ENCODE peak calls at places on chromosomes 3 and 15, in four cellular contexts. One of them, this sample, is unnamed. For H3K79me2 and H3K27me3, the result is how much of the 10 kb centered on the place peaks cover.

GRCh38 chr15:83092309-83092976 is 15.0 kb upstream of the TM6SF1 start:
- DNase-seq in PC-3: peak
- DNase-seq in GM23338: no peak
- DNase-seq in SK-N-SH: no peak
- DNase-seq in this sample: peak

GRCh38 chr15:79943820-79944219 is 27.2 kb downstream of the BCL2A1 start:
- DNase-seq in SK-N-SH: no peak
- DNase-seq in PC-3: no peak
- DNase-seq in GM23338: no peak
- DNase-seq in this sample: peak

GRCh38 chr15:85625856-85626255 is 168.9 kb downstream of the KLHL25 start:
- DNase-seq in SK-N-SH: no peak
- DNase-seq in PC-3: no peak
- DNase-seq in GM23338: no peak
- DNase-seq in this sample: peak

GRCh38 chr3:48430359-48431101 is 644 bp upstream of the PLXNB1 start:
- DNase-seq in PC-3: peak
- DNase-seq in GM23338: no peak
- DNase-seq in SK-N-SH: no peak
- DNase-seq in this sample: peak

GRCh38 chr3:159499031-159499793 is 489.4 kb upstream of the IL12A start:
- DNase-seq in PC-3: peak
- DNase-seq in SK-N-SH: no peak
- DNase-seq in GM23338: no peak
- DNase-seq in this sample: no peak

GRCh38 chr3:186070123-186070522 is 38.8 kb downstream of the ETV5 start:
- DNase-seq in SK-N-SH: no peak
- DNase-seq in GM23338: no peak
- DNase-seq in PC-3: no peak
- DNase-seq in this sample: no peak

GRCh38 chr15:24772709-24773373 is 97.3 kb downstream of the NPAP1 start:
- DNase-seq in PC-3: peak
- DNase-seq in GM23338: peak
- DNase-seq in SK-N-SH: peak
- DNase-seq in this sample: peak

GRCh38 chr15:60916674-60917468 is 312.2 kb downstream of the RORA start:
- DNase-seq in GM23338: peak
- DNase-seq in SK-N-SH: peak
- DNase-seq in PC-3: peak
- DNase-seq in this sample: peak

GRCh38 chr15:98333206-98333605 is 315.1 kb upstream of the IGF1R start:
- DNase-seq in PC-3: no peak
- DNase-seq in GM23338: no peak
- DNase-seq in SK-N-SH: no peak
- DNase-seq in this sample: no peak

GRCh38 chr3:24830230-24831152 is 335.8 kb upstream of the THRB start:
- DNase-seq in GM23338: peak
- DNase-seq in PC-3: no peak
- DNase-seq in SK-N-SH: peak
- DNase-seq in this sample: no peak

GRCh38 chr3:69058180-69058946 is 6.2 kb upstream of the TMF1 start:
- DNase-seq in PC-3: no peak
- DNase-seq in SK-N-SH: no peak
- DNase-seq in GM23338: no peak
- DNase-seq in this sample: no peak

GRCh38 chr3:85481411-85482192 is 522.8 kb downstream of the CADM2 start:
- DNase-seq in SK-N-SH: no peak
- DNase-seq in PC-3: no peak
- DNase-seq in GM23338: no peak
- DNase-seq in this sample: no peak

GRCh38 chr3:134242649-134243637 is 7.7 kb downstream of the RYK start:
- DNase-seq in SK-N-SH: no peak
- DNase-seq in GM23338: peak
- DNase-seq in PC-3: peak
- DNase-seq in this sample: peak

GRCh38 chr3:126124148-126124868 is 40.4 kb upstream of the SLC41A3 start:
- DNase-seq in GM23338: peak
- DNase-seq in PC-3: no peak
- DNase-seq in SK-N-SH: peak
- DNase-seq in this sample: no peak

GRCh38 chr3:128217702-128218475 is 64.6 kb downstream of the EEFSEC start:
- DNase-seq in GM23338: no peak
- DNase-seq in PC-3: no peak
- DNase-seq in SK-N-SH: peak
- DNase-seq in this sample: no peak

GRCh38 chr3:117146571-117146970 is 437.0 kb downstream of the TUSC7 start:
- DNase-seq in GM23338: peak
- DNase-seq in SK-N-SH: no peak
- DNase-seq in PC-3: no peak
- DNase-seq in this sample: no peak

GRCh38 chr3:116453676-116454346 is 8.5 kb upstream of the LSAMP start:
- DNase-seq in PC-3: peak
- DNase-seq in GM23338: no peak
- DNase-seq in SK-N-SH: no peak
- DNase-seq in this sample: peak

GRCh38 chr3:56851966-56852884 is 50.5 kb upstream of the ARHGEF3 start:
- DNase-seq in SK-N-SH: no peak
- DNase-seq in PC-3: peak
- DNase-seq in GM23338: no peak
- DNase-seq in this sample: peak

GRCh38 chr15:59388670-59389069 is 16.0 kb upstream of the MYO1E start:
- DNase-seq in PC-3: peak
- DNase-seq in SK-N-SH: no peak
- DNase-seq in GM23338: no peak
- DNase-seq in this sample: peak

GRCh38 chr3:156274791-156275190 is 154.4 kb downstream of the KCNAB1 start:
- DNase-seq in SK-N-SH: no peak
- DNase-seq in GM23338: no peak
- DNase-seq in PC-3: no peak
- DNase-seq in this sample: no peak

GRCh38 chr3:7271631-7272030 is 410.7 kb downstream of the GRM7 start:
- DNase-seq in PC-3: no peak
- DNase-seq in SK-N-SH: no peak
- DNase-seq in GM23338: no peak
- DNase-seq in this sample: no peak

GRCh38 chr15:101320501-101321052 is 25.5 kb upstream of the SNRPA1 start:
- DNase-seq in GM23338: peak
- DNase-seq in PC-3: no peak
- DNase-seq in SK-N-SH: no peak
- DNase-seq in this sample: peak

GRCh38 chr15:56042982-56043980 is 49.9 kb upstream of the NEDD4 start:
- DNase-seq in GM23338: peak
- DNase-seq in PC-3: no peak
- DNase-seq in SK-N-SH: no peak
- DNase-seq in this sample: no peak

GRCh38 chr3:141728355-141728892 is 9.7 kb upstream of the RNF7 start:
- DNase-seq in PC-3: no peak
- DNase-seq in SK-N-SH: no peak
- DNase-seq in GM23338: no peak
- DNase-seq in this sample: no peak

GRCh38 chr3:104244680-104245079 is 1122.0 kb upstream of the ALCAM start:
- DNase-seq in SK-N-SH: no peak
- DNase-seq in PC-3: no peak
- DNase-seq in GM23338: no peak
- DNase-seq in this sample: no peak

GRCh38 chr3:87397210-87397609 is 120.8 kb upstream of the POU1F1 start:
- DNase-seq in PC-3: peak
- DNase-seq in SK-N-SH: no peak
- DNase-seq in GM23338: no peak
- DNase-seq in this sample: no peak

GRCh38 chr3:64214697-64215018 is 10.6 kb downstream of the PRICKLE2 start:
- DNase-seq in SK-N-SH: no peak
- DNase-seq in GM23338: no peak
- DNase-seq in PC-3: no peak
- DNase-seq in this sample: peak

GRCh38 chr3:124886168-124887051 is 755 bp downstream of the ITGB5 start:
- DNase-seq in SK-N-SH: peak
- DNase-seq in PC-3: peak
- DNase-seq in GM23338: peak
- DNase-seq in this sample: peak

GRCh38 chr15:67547836-67548531 is 5.5 kb downstream of the MAP2K5 start:
- DNase-seq in SK-N-SH: no peak
- DNase-seq in PC-3: no peak
- DNase-seq in GM23338: no peak
- DNase-seq in this sample: peak

GRCh38 chr3:12675115-12675810 is 11.3 kb upstream of the RAF1 start:
- DNase-seq in GM23338: no peak
- DNase-seq in PC-3: no peak
- DNase-seq in SK-N-SH: no peak
- DNase-seq in this sample: no peak

GRCh38 chr3:182092662-182093262 is 381.0 kb downstream of the SOX2 start:
- DNase-seq in PC-3: no peak
- DNase-seq in GM23338: peak
- DNase-seq in SK-N-SH: no peak
- DNase-seq in this sample: no peak

GRCh38 chr15:29270169-29270955 is 740 bp upstream of the NSMCE3 start:
- DNase-seq in SK-N-SH: peak
- DNase-seq in PC-3: peak
- DNase-seq in GM23338: no peak
- DNase-seq in this sample: peak

GRCh38 chr3:196431193-196432136 is 762 bp downstream of the UBXN7 start:
- DNase-seq in SK-N-SH: peak
- DNase-seq in GM23338: peak
- DNase-seq in PC-3: peak
- DNase-seq in this sample: peak
- H3K79me2 ChIP-seq in SK-N-SH: half or more
- H3K79me2 ChIP-seq in GM23338: half or more
- H3K79me2 ChIP-seq in PC-3: half or more
- H3K79me2 ChIP-seq in this sample: half or more

DNA sequence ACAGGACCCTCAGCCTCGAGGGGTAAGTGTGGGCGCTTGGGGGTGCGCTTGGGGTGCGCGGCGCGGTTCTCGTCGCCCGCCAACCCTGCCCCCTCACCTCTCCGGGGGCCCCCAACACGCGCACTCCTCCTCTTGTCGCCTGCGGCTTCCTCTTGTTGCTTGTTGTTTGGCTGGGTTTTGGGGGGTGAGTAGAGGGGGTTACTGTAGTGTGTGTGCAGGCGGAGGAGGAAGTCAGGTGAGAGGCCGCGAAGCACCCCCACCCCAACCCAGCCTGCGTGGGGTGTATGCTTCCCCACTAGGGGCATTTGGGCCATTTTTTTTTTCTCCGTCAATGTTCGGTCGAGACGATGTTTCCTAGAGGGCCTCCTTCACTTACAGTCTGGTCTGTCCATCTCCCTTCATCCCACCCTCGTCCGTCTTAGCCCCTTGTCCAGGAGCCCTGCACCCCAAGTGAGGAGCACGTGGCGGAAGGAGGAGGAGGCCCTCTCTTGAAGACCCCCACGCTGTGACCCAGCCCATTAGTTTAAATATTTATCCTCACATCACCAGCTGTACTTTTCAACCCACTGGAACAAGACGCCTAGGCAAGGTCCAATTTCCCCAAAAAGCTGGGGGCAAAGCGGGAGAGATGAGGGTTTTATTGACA is 20.4 kb upstream of the SATB1 start:
- DNase-seq in GM23338: peak
- DNase-seq in SK-N-SH: peak
- DNase-seq in PC-3: no peak
- DNase-seq in this sample: no peak
- H3K27me3 ChIP-seq in GM23338: under half
- H3K27me3 ChIP-seq in SK-N-SH: under half
- H3K27me3 ChIP-seq in PC-3: under half
- H3K27me3 ChIP-seq in this sample: under half

DNA sequence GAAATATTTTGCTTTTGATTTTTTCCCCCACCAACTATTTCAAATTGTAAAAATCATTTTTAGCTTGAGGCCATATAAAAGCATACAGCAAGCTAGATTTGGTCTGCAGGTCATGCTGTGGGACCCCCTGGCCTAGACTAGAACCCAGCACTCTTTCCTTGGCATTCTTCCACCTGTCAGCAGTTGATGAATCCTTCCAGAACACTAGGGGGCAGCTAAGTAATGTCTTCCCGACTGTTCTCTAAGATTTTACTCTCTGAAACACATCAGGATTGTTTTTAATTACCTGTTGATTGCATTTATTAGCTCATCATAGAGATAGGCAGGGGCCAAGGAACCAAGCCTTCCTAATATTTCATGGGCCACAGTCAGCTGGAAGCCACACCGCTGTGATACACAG is 174.5 kb downstream of the CACNA1D start:
- DNase-seq in PC-3: peak
- DNase-seq in SK-N-SH: no peak
- DNase-seq in GM23338: peak
- DNase-seq in this sample: no peak
- TF ChIP-seq CTCF in PC-3: peak
- TF ChIP-seq CTCF in SK-N-SH: peak
- TF ChIP-seq CTCF in GM23338: peak
- TF ChIP-seq CTCF in this sample: peak

GRCh38 chr3:31532587-31533168 is at the start of gene STT3B:
- DNase-seq in GM23338: peak
- DNase-seq in PC-3: peak
- DNase-seq in SK-N-SH: peak
- DNase-seq in this sample: peak
- H3K79me2 ChIP-seq in GM23338: under half
- H3K79me2 ChIP-seq in PC-3: half or more
- H3K79me2 ChIP-seq in SK-N-SH: half or more
- H3K79me2 ChIP-seq in this sample: under half

DNA sequence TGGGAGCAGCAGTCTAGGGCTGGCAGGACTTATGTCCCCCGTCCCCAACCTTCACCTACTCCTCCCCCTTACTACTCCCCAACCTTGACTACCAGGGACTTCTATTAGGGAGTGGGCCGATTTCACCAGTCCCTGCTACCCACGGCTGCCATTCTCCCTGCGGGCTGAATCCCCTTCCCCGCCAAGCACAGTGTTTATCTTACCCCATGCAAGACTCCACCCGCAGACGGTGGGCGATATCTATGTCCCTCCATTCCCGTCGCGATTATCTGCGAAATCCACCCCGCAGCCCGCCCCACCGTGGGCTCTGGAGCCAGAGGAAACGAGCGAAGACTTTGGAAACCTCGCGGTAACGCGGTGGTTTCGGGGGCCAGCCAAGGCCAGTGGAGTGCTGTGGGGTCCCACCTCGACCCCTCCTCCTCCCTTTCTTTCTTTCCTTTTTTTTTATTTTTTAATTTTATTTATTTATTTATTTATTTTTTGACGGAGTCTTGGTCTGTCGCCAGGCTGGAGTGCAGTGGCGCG is 4.7 kb downstream of the ISLR2 start:
- DNase-seq in PC-3: no peak
- DNase-seq in SK-N-SH: no peak
- DNase-seq in GM23338: no peak
- DNase-seq in this sample: no peak
- H3K27me3 ChIP-seq in PC-3: under half
- H3K27me3 ChIP-seq in SK-N-SH: under half
- H3K27me3 ChIP-seq in GM23338: half or more
- H3K27me3 ChIP-seq in this sample: half or more

DNA sequence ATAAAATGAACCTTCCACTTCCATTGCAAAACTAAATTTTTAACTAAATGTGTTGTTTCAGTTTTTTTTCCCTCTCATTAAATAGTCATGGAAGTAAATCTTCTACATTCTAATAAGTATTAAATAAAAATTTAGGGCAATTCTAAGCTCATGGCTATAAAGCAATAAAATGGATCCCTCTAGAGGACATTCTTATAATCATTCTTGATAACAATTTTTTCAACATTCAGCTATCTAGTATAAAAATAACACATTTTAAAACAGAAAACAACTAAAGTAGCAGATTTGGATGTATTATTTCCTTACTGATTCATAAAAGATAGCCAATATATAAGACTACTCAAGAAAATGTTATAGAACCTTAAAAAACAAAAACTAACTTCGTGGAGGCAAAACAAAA is 393.1 kb downstream of the PLOD2 start:
- DNase-seq in PC-3: peak
- DNase-seq in GM23338: peak
- DNase-seq in SK-N-SH: no peak
- DNase-seq in this sample: peak
- TF ChIP-seq CTCF in PC-3: peak
- TF ChIP-seq CTCF in GM23338: no peak
- TF ChIP-seq CTCF in SK-N-SH: peak
- TF ChIP-seq CTCF in this sample: no peak

This sample was measured in fibroblast of lung.